ENCODE peak calls at places on chromosomes 4 and X, in four cellular contexts. E, X, P and G are unnamed samples.

GRCh38 chr4:182486895-182487294 is 243.7 kb downstream of the TENM3 start:
- DNase-seq in E (no peak), X (no peak), P (no peak), G (no peak)

GRCh38 chr4:20086768-20087167 is 164.9 kb upstream of the SLIT2 start:
- DNase-seq in E (no peak), X (no peak), P (no peak), G (no peak)

GRCh38 chrX:34580069-34580468 is 77.0 kb downstream of the TMEM47 start:
- DNase-seq in E (no peak), X (no peak), P (no peak), G (no peak)

GRCh38 chr4:155342142-155342541 is 34.6 kb downstream of the MAP9 start:
- DNase-seq in E (no peak), X (no peak), P (no peak), G (no peak)

GRCh38 chr4:6328526-6328925 is 58.9 kb downstream of the WFS1 start:
- DNase-seq in E (no peak), X (no peak), P (no peak), G (no peak)

GRCh38 chrX:46777971-46778810 is 19.3 kb upstream of the SLC9A7 start:
- DNase-seq in E (no peak), X (no peak), P (no peak), G (peak)

GRCh38 chrX:114774691-114775090 is 190.8 kb downstream of the HTR2C start:
- DNase-seq in E (no peak), X (no peak), P (no peak), G (peak)

GRCh38 chr4:158327525-158327924 is 117.2 kb downstream of the TMEM144 start:
- DNase-seq in E (no peak), X (no peak), P (no peak), G (no peak)

GRCh38 chr4:1377606-1378261 is 28.5 kb downstream of the NKX1-1 start:
- DNase-seq in E (peak), X (no peak), P (no peak), G (no peak)

DNA sequence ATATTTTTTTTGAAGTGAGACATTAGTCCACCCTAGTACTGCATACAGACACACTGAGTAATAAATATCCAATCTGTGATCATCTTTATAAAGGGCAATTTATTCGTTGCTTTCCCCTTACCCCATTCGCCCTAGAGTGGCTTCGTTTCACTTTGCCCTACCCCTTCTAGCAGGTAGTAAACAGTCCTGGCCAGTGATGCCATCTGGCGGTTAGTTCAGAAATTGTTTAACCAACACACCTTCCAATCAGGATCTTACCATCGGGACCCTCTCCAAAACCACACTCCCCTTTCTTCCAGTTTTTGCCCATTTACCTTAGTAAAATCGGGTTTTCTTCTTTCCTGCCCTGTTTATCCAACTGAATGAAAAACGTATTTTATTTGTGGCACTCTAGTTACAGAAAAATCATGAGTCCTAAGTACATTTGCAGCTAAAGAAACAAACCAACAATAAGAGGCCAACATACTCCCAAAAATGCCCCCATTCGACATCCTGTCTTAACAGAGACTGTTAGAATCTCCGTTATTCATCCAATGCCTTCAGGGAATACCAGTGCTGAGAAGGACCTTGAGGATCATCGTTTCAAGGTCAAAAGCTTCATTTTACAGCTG is 2.2 kb downstream of the PPA2 start:
- DNase-seq in E (peak), X (peak), P (peak), G (peak)
- H3K4me3 ChIP-seq in E (peak), X (no peak), P (peak), G (peak)

GRCh38 chr4:48015216-48015615 is 1.3 kb downstream of the CNGA1 start:
- DNase-seq in E (no peak), X (no peak), P (no peak), G (no peak)
- H3K4me3 ChIP-seq in E (no peak), X (no peak), P (no peak), G (no peak)

DNA sequence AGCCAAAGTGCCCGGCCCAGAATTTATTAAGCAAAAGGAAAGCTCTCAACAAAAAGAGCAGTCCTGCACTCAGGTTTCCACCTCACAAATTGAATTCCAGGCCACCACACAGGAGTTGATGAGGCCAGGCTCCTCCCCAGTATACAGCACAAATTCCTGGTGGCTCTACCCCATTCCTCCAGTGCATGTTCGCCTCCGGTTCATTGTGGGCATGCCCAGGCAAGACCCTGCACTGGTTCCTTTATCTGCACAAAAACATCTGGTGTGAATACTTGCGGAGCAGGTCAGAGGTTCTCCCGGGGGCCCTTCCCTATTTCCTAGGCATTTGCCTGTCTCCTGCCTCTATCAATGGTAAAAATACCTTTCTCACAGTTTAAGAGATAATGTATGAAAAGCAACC is 195.2 kb upstream of the ANXA10 start:
- DNase-seq in E (no peak), X (no peak), P (no peak), G (no peak)
- H3K4me3 ChIP-seq in E (no peak), X (no peak), P (no peak), G (no peak)

GRCh38 chrX:53084043-53084570 is 1.9 kb downstream of the TSPYL2 start:
- DNase-seq in E (no peak), X (no peak), P (no peak), G (no peak)
- H3K4me3 ChIP-seq in E (no peak), X (no peak), P (no peak), G (no peak)

DNA sequence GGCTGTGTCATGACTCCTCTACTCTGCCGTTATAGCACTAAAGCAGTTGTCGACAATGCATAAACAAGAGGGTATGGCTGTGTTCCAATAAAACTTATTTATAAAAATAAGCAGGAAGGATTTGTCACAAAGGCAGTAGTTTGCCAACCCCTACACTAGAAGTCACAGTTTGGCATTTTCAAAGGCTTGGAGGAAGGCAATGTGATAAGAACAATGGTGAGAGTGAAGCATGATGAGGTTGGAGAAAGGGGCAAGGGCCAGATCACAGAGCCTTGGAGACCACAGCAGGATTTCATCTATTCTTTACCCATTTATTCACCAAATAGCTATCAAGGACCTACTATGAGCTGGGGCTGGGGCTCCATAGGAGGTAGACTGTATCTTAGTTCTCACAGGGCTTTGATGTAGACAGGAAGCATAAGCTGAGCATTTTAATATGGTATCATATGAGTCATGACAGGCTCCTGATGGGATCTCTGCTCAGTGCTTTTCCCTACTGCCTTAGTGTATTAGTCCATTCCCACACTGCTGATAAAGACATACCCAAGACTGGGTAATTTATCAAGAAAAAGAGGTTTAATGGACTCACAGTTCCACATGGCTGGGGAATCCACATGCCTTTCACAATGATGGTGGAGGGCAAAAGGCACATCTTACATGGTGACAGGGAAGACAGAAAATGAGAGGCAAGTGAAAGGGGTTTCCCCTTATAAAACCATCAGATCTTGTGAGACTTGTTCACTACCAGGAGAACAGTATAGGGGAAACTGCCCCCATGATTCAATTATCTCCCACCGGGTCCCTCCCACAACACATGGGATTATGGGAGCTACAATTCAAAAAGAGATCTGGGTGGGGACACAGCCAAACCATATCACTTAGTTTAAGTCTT is 58.9 kb downstream of the PPM1K start:
- DNase-seq in E (no peak), X (no peak), P (no peak), G (no peak)
- H3K4me3 ChIP-seq in E (no peak), X (no peak), P (no peak), G (no peak)

GRCh38 chr4:41177016-41177415 is 37.3 kb downstream of the APBB2 start:
- DNase-seq in E (no peak), X (no peak), P (no peak), G (no peak)
- H3K4me3 ChIP-seq in E (no peak), X (no peak), P (no peak), G (no peak)

GRCh38 chr4:8893227-8893623 is 21.6 kb upstream of the HMX1 start:
- DNase-seq in E (no peak), X (no peak), P (no peak), G (no peak)
- H3K4me3 ChIP-seq in E (no peak), X (no peak), P (no peak), G (no peak)

DNA sequence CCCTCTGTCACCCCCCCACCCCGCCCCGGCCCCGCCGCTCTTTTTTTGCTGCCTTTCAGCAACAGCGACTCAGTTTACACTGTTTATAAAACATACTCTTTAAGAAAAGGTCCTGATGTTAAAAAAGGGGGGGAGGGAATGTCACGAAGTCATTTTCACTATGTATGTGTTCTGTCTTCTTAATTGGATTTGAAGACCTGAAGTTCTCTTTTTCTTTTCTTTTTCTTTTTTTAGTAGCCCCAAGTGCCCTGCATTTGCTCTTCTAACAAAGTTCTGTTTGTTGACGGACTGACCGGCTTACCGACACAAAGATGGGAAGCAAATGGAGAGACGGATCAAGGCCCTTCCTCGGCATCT is 2.5 kb upstream of the CITED1 start:
- DNase-seq in E (no peak), X (no peak), P (no peak), G (no peak)
- H3K4me3 ChIP-seq in E (no peak), X (no peak), P (no peak), G (no peak)

GRCh38 chr4:71235321-71236206 is 103.3 kb upstream of the SLC4A4 start:
- DNase-seq in E (no peak), X (no peak), P (no peak), G (no peak)
- H3K4me3 ChIP-seq in E (no peak), X (no peak), P (no peak), G (no peak)